ENCODE peak calls at places on chromosomes 3 and 15, in six cellular contexts. M is mesendoderm, O is HFF-Myc, B is BE2C, U is lower leg skin, F is SK-N-SH. J is an unnamed sample.

GRCh38 chr3:58334013-58334321 is 1.3 kb downstream of the PXK start:
- DNase-seq in M (no peak), O (no peak), B (no peak), U (no peak), F (no peak), J (no peak)

GRCh38 chr3:30232546-30232945 is 373.9 kb upstream of the TGFBR2 start:
- DNase-seq in M (peak), O (no peak), B (no peak), U (no peak), F (no peak), J (no peak)

GRCh38 chr3:144989756-144990155 is 1018.1 kb downstream of the DIPK2A start:
- DNase-seq in M (no peak), O (no peak), B (no peak), U (no peak), F (no peak), J (no peak)

GRCh38 chr15:101525087-101525669 is 35.7 kb upstream of the PCSK6 start:
- DNase-seq in M (no peak), O (no peak), B (no peak), U (peak), F (peak), J (no peak)

GRCh38 chr15:90174140-90174891 is 26.8 kb upstream of the SEMA4B start:
- DNase-seq in M (no peak), O (no peak), B (peak), U (peak), F (peak), J (no peak)

GRCh38 chr3:30605706-30606300 is 598 bp upstream of the TGFBR2 start:
- DNase-seq in M (no peak), O (no peak), B (no peak), U (no peak), F (no peak), J (no peak)

GRCh38 chr15:94119215-94119815 is 112.0 kb upstream of the MCTP2 start:
- DNase-seq in M (peak), O (no peak), B (peak), U (no peak), F (no peak), J (no peak)

GRCh38 chr3:152183473-152183872 is 85.3 kb upstream of the MBNL1 start:
- DNase-seq in M (peak), O (no peak), B (peak), U (no peak), F (peak), J (no peak)

GRCh38 chr3:58355174-58355573 is 22.5 kb downstream of the PXK start:
- DNase-seq in M (no peak), O (no peak), B (no peak), U (no peak), F (no peak), J (no peak)

GRCh38 chr3:120198305-120198878 is 86.6 kb downstream of the GPR156 start:
- DNase-seq in M (peak), O (no peak), B (no peak), U (no peak), F (no peak), J (no peak)

GRCh38 chr15:70271422-70272088 is 173.8 kb upstream of the TLE3 start:
- DNase-seq in M (peak), O (peak), B (peak), U (no peak), F (no peak), J (peak)

GRCh38 chr3:171145866-171146265 is 119.3 kb upstream of the SLC2A2 start:
- DNase-seq in M (no peak), O (no peak), B (no peak), U (no peak), F (peak), J (no peak)

GRCh38 chr15:82531496-82532382 is 8.5 kb downstream of the RPS17 start:
- DNase-seq in M (no peak), O (no peak), B (no peak), U (no peak), F (no peak), J (no peak)

GRCh38 chr15:86849563-86849962 is 769.9 kb downstream of the AGBL1 start:
- DNase-seq in M (no peak), O (no peak), B (no peak), U (no peak), F (no peak), J (no peak)

GRCh38 chr3:167885277-167885676 is 149.8 kb downstream of the SERPINI1 start:
- DNase-seq in M (peak), O (no peak), B (no peak), U (no peak), F (no peak), J (no peak)

GRCh38 chr3:159762238-159762637 is 226.4 kb upstream of the IL12A start:
- DNase-seq in M (peak), O (no peak), B (no peak), U (no peak), F (no peak), J (no peak)

GRCh38 chr3:133851266-133851906 is 44.3 kb downstream of the RAB6B start:
- DNase-seq in M (peak), O (no peak), B (no peak), U (peak), F (no peak), J (no peak)

GRCh38 chr3:176789281-176789705 is 408.0 kb downstream of the TBL1XR1 start:
- DNase-seq in M (no peak), O (no peak), B (no peak), U (no peak), F (no peak), J (no peak)

DNA sequence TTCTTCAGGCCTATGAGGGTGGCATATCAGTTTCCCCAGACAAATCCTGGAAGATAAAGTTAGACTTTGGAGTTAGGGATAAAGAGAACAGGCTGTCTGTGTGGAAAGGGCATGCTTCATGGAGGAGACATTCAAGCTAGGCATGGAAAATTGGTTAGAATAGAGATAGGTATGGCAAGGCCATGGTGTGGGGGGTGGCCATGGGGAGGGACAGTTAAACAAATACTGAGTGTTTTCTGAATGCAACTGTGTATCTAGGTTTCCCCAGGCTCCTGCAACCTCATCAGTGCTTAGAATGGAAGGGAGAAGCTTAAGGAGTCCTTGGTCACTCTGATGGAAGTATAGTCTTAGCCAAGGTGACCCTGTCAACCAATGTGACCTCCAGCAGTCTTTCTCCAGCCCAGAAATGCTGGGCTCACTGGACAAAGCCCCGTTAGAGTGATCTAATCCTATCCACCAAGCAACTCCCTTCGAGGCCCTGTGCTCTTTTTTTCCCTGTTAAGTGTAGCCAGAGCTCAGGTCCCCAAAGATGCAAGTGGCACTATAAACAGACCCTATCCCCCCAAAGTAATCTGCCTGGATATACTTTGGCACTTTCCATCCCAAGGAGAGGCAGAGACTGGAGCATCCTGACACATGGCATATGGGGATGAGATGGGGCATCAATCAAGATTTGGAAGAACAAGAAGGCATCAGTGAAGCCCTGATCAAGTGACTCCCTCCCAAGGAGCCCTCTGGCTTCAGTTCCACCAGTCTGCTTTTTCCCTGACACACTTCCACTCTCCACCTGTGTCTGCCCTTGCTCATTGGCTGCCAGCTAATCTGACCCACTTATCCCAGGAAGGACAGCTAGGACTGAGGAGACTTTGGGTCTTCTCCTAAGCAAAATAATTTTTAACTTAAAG is 5.6 kb upstream of the PKM start:
- DNase-seq in M (no peak), O (no peak), B (no peak), U (peak), F (no peak), J (no peak)
- H3K4me3 ChIP-seq in M (no peak), O (peak), B (no peak), U (no peak), F (peak), J (peak)

GRCh38 chr15:57060799-57061198 is 142.4 kb downstream of the TCF12 start:
- DNase-seq in M (no peak), O (no peak), B (no peak), U (no peak), F (no peak), J (peak)
- H3K4me3 ChIP-seq in M (no peak), O (no peak), B (no peak), U (no peak), F (no peak), J (no peak)

DNA sequence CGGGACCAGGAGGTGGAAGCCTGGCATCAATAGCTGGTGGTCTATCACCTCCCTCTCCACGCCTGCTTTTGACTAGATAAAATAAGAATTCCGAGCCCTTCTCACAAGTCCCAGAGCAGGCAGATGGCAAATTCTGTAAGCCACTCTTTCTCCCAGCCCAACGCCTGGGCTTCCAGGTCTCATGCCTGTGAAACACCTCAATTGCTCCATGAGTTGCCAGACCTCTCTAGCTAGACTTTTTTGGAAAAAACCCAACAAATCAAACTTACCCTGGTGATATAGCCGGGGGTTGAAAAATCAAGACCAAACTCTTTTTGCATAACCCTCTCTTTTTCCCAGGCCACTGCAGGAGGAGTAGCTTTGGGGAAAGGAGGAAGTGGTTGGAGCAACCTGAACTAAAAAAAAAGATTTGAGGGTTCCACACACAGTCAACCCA is 7.0 kb downstream of the BHLHE40 start:
- DNase-seq in M (no peak), O (no peak), B (no peak), U (no peak), F (no peak), J (no peak)
- H3K4me3 ChIP-seq in M (no peak), O (peak), B (peak), U (no peak), F (no peak), J (peak)

GRCh38 chr3:190008432-190008831 is 112.3 kb downstream of the P3H2 start:
- DNase-seq in M (no peak), O (no peak), B (no peak), U (no peak), F (no peak), J (no peak)

GRCh38 chr3:190009621-190010020 is 111.1 kb downstream of the P3H2 start:
- DNase-seq in M (no peak), O (no peak), B (no peak), U (no peak), F (no peak), J (no peak)

GRCh38 chr3:190003730-190004129 is 117.0 kb downstream of the P3H2 start:
- DNase-seq in M (no peak), O (peak), B (no peak), U (no peak), F (no peak), J (no peak)

GRCh38 chr3:190004656-190005055 is 116.0 kb downstream of the P3H2 start:
- DNase-seq in M (no peak), O (no peak), B (no peak), U (no peak), F (no peak), J (no peak)

GRCh38 chr3:190005343-190006113 is 115.2 kb downstream of the P3H2 start:
- DNase-seq in M (no peak), O (no peak), B (no peak), U (no peak), F (no peak), J (no peak)
- H3K4me3 ChIP-seq in M (no peak), O (no peak), B (no peak), U (no peak), F (no peak), J (no peak)

GRCh38 chr3:39278616-39278935 is 1.3 kb downstream of the CX3CR1 start:
- DNase-seq in M (no peak), O (no peak), B (no peak), U (no peak), F (no peak), J (no peak)

GRCh38 chr3:39276746-39277145 is 3.1 kb downstream of the CX3CR1 start:
- DNase-seq in M (no peak), O (no peak), B (no peak), U (no peak), F (no peak), J (no peak)

GRCh38 chr3:39275052-39275451 is 4.8 kb downstream of the CX3CR1 start:
- DNase-seq in M (peak), O (no peak), B (no peak), U (no peak), F (no peak), J (no peak)

GRCh38 chr3:39277893-39278615 is 1.8 kb downstream of the CX3CR1 start:
- DNase-seq in M (no peak), O (no peak), B (no peak), U (no peak), F (no peak), J (no peak)

GRCh38 chr3:39275963-39276593 is 3.8 kb downstream of the CX3CR1 start:
- DNase-seq in M (no peak), O (no peak), B (no peak), U (no peak), F (no peak), J (no peak)
- H3K4me3 ChIP-seq in M (no peak), O (no peak), B (no peak), U (no peak), F (no peak), J (no peak)

DNA sequence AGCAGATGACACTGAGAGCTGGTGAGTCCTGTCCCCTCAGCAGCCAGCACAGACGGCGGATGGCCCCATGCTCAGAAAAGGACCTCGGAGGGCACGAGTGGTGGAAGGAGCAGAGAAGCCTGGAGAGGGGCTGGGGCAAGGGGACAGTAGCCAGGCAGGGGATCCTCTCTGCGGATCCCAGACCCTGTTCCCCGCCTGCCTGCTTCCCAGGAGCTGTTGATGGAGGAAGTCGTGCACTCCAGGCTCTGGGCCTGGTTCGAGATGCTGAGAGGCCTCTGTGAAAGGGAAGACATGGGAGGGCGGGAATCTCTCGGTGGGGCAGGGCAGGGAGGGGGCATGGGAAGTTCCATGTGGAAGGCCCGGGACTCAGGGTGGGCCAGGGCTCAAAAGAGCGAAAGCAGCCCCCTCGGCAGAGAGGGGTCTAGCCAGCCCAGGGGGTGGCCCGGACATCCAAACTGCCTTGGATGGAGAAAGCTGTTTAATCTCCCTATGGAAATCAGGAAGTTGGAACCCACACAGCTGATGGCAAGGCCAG is 47.9 kb upstream of the MAGEF1 start:
- DNase-seq in M (no peak), O (no peak), B (no peak), U (no peak), F (no peak), J (no peak)
- H3K4me3 ChIP-seq in M (no peak), O (no peak), B (no peak), U (no peak), F (no peak), J (no peak)

DNA sequence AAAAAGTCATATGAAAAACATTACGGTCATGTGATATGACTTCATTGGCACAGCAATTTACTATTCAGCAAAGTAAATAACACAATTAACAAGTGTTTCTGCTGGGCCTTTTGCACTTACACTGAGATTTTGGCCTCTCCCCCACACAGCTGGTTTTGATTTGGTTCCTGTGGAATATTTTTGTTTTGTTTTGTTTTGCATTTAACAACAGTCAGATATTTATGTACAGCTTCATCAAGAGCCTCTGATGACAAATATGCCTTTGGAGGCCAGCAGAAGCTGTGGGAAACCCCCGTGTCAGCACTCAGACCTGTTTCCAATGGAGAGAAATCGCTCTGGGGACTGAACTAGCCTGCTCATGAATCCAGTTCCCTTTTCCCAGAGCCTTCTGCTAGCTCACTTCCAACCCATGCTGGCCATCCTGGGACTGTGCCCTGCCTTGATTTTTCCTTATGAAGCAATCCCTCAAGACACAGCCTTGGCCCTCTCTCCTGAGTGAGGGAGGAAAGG is 161.9 kb downstream of the ATG7 start:
- DNase-seq in M (no peak), O (peak), B (no peak), U (peak), F (peak), J (no peak)
- H3K4me3 ChIP-seq in M (no peak), O (no peak), B (no peak), U (no peak), F (no peak), J (no peak)